ENCODE peak calls at places on chromosomes 13 and 19, in six cellular contexts. B is foreskin keratinocyte, I is neural progenitor cell, N is dorsolateral prefrontal cortex, X is cardiac muscle cell, C is endodermal cell. J is an unnamed sample.

GRCh38 chr19:38915329-38916321 is 3.6 kb upstream of the CCER2 start:
- DNase-seq in B (no peak), X (no peak), I (no peak), C (no peak), N (no peak), J (no peak)

GRCh38 chr13:95184317-95184716 is 116.9 kb downstream of the ABCC4 start:
- DNase-seq in I (no peak), X (no peak), C (no peak), N (no peak), B (no peak), J (no peak)

GRCh38 chr19:30314805-30315155 is 57.4 kb upstream of the ZNF536 start:
- DNase-seq in C (no peak), X (no peak), I (no peak), N (no peak), B (no peak), J (no peak)

GRCh38 chr13:46542833-46543232 is 10.1 kb upstream of the LRCH1 start:
- DNase-seq in I (no peak), X (no peak), B (no peak), N (no peak), C (no peak), J (no peak)

GRCh38 chr19:43469160-43469480 is 3.7 kb upstream of the LYPD3 start:
- DNase-seq in C (no peak), B (no peak), N (no peak), I (no peak), X (no peak), J (no peak)

GRCh38 chr19:35793381-35794165 is 18.2 kb downstream of the ARHGAP33 start:
- DNase-seq in C (no peak), N (no peak), I (no peak), X (no peak), B (no peak), J (no peak)

GRCh38 chr19:4754248-4754647 is 30.6 kb upstream of the DPP9 start:
- DNase-seq in C (no peak), N (no peak), X (no peak), I (no peak), B (no peak), J (no peak)

GRCh38 chr19:14333101-14333871 is 48.0 kb upstream of the ADGRE5 start:
- DNase-seq in X (peak; percentile 19), C (peak; percentile 77), I (peak; percentile 59), N (no peak), B (no peak), J (no peak)

GRCh38 chr19:13211426-13212308 is 61.5 kb downstream of the IER2 start:
- DNase-seq in N (no peak), B (no peak), X (no peak), C (peak; percentile 41), I (no peak), J (no peak)

GRCh38 chr13:96065851-96066250 is 12.7 kb upstream of the UGGT2 start:
- DNase-seq in C (no peak), B (no peak), I (no peak), N (no peak), X (no peak), J (no peak)

GRCh38 chr13:62387642-62388041 is 972.0 kb upstream of the PCDH20 start:
- DNase-seq in C (no peak), X (no peak), I (peak; percentile 24), B (no peak), N (no peak), J (no peak)

GRCh38 chr19:14472202-14472961 is 2.8 kb downstream of the PTGER1 start:
- DNase-seq in C (peak; percentile 95), N (peak; percentile 51), B (no peak), X (peak; percentile 79), I (peak; percentile 88), J (no peak)

GRCh38 chr19:33558846-33559245 is 37.3 kb upstream of the PEPD start:
- DNase-seq in C (no peak), B (peak; percentile 28), I (no peak), X (no peak), N (no peak), J (no peak)

GRCh38 chr19:5292453-5292842 is 48.2 kb downstream of the PTPRS start:
- DNase-seq in X (no peak), N (no peak), B (no peak), C (no peak), I (no peak), J (no peak)

GRCh38 chr13:94583926-94584325 is 12.0 kb downstream of the TGDS start:
- DNase-seq in B (no peak), C (no peak), I (no peak), N (no peak), X (no peak), J (no peak)

GRCh38 chr13:21967871-21968270 is 297.0 kb downstream of the FGF9 start:
- DNase-seq in X (no peak), C (no peak), B (no peak), I (no peak), N (no peak), J (no peak)

GRCh38 chr19:35439921-35440320 is 8.1 kb upstream of the FFAR2 start:
- DNase-seq in C (no peak), B (no peak), X (no peak), N (no peak), I (no peak), J (no peak)

GRCh38 chr13:73440296-73440895 is 381.6 kb downstream of the KLF5 start:
- DNase-seq in C (no peak), N (no peak), I (peak; percentile 27), B (no peak), X (no peak), J (no peak)

GRCh38 chr19:40252395-40252794 is 25.9 kb upstream of the CCNP start:
- DNase-seq in C (peak; percentile 77), X (no peak), N (no peak), B (no peak), I (no peak), J (no peak)

GRCh38 chr19:10173527-10173926 is 21.2 kb downstream of the DNMT1 start:
- DNase-seq in I (no peak), X (no peak), B (no peak), N (no peak), C (no peak), J (no peak)
- H3K27ac ChIP-seq in I (no peak overlapping the region), X (no peak overlapping the region), B (no peak overlapping the region), N (no peak overlapping the region), C (no peak overlapping the region), J (peak overlapping the region; percentile 27)

DNA sequence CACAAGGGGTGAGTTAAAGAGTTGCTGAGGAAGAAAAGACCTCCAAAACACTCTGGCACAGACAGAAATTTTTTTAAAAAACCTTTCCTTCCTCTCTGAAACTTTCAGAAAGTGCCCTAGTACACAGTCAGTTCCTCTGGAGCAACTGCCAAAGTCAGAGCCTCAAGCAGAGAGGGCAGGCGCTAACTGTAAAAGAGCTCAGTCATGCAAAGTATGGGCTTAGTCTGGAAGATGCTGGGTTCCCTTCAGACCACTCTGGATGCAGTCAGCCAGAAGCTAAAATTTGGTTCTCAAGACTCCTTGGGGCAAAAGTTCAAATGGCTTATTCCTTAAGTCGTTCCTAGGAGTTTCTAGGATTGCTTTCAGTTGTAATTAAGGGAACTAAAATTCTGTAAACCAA is 671.6 kb downstream of the PCDH9 start:
- DNase-seq in I (peak; percentile 33), B (no peak), C (no peak), N (no peak), X (no peak), J (no peak)
- H3K27ac ChIP-seq in I (no peak overlapping the region), B (no peak overlapping the region), C (no peak overlapping the region), N (no peak overlapping the region), X (no peak overlapping the region), J (no peak overlapping the region)

GRCh38 chr19:18308051-18308947 is 14.6 kb downstream of the LSM4 start:
- DNase-seq in C (peak; percentile 33), N (no peak), I (no peak), X (no peak), B (no peak), J (no peak)
- H3K27ac ChIP-seq in C (no peak overlapping the region), N (peak overlapping the region; percentile 96), I (no peak overlapping the region), X (no peak overlapping the region), B (no peak overlapping the region), J (no peak overlapping the region)

GRCh38 chr19:19686580-19686979 is 17.9 kb downstream of the ZNF101 start:
- DNase-seq in N (no peak), I (no peak), B (no peak), X (no peak), C (no peak), J (no peak)
- H3K27ac ChIP-seq in N (no peak overlapping the region), I (no peak overlapping the region), B (no peak overlapping the region), X (no peak overlapping the region), C (no peak overlapping the region), J (no peak overlapping the region)

DNA sequence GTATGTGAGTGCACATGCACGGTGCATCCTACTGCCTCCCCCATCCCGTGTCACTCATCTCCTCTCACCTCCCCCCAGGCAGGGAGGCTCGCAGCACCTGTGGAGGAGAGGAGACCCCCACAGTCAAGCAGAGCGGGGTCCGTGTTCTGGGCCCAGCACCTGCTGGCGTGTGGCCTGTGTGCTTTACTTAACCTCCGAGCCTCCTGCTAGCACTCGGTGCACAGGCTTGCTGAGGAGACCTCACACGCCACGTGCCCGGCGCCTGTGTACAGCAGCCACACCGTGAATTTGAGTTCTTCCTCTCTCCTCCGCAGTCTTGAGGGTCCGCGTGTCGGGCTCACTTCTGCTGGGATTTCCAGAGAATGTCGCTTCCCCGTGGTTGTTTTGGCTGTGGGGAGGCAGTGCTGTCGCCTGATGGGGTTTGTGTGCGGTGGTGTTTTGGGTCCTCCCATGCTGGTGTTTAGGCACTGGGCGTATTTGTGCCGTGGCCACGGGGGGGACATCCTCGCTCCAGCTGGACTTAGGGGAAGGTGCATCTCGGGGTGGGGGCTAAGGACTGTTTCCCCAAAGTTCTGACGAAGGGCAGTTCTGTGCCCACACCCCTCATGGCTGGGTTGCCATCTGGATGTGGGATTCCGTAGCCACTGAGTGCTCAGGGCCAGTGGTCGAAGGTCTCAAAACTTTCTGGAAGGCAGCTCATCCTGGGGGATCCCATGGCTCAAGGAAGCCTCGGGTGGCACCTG is 34.8 kb upstream of the TMEM255B start:
- DNase-seq in I (no peak), C (no peak), B (no peak), X (no peak), N (no peak), J (no peak)
- H3K27ac ChIP-seq in I (no peak overlapping the region), C (no peak overlapping the region), B (no peak overlapping the region), X (peak overlapping the region; percentile 28), N (peak overlapping the region; percentile 83), J (no peak overlapping the region)

DNA sequence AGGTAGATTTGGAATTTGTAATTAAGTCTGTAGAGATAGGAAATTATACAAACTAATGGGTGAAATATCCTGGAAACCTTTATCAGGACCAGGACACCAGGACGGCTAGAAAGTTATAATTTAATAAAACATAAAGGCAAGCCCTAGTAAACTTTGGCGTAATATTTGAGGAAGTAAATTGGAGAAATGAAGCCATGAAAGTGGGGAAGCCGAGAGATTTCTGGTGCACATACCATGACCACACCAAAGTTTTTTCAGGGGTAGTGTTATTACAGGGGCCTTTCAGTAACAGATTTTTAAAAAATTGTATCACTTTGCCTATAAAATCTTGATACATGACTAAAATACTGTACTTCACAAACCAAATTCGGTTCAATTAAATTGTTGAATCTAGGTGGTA is 54.7 kb upstream of the URAD start:
- DNase-seq in C (no peak), I (no peak), X (no peak), N (no peak), B (no peak), J (no peak)
- H3K27ac ChIP-seq in C (no peak overlapping the region), I (no peak overlapping the region), X (no peak overlapping the region), N (no peak overlapping the region), B (no peak overlapping the region), J (no peak overlapping the region)

J was measured in epithelial cell of prostate.